ENCODE peak calls at places on chromosomes 4 and X, in eight cellular contexts. M, X, Y, O, B, K, C and D are unnamed samples.

GRCh38 chr4:122152699-122153328 is 683 bp downstream of the BLTP1 start:
- DNase-seq in Y (peak), K (no peak), C (peak), O (no peak), B (peak), X (no peak), M (peak), D (peak)

GRCh38 chr4:147943159-147943638 is 211.3 kb downstream of the ARHGAP10 start:
- DNase-seq in Y (peak), X (no peak), K (no peak), C (no peak), B (no peak), O (no peak), M (no peak), D (no peak)

GRCh38 chr4:52051213-52051614 is at the start of gene SPATA18:
- DNase-seq in M (no peak), K (no peak), C (no peak), O (no peak), X (no peak), B (no peak), Y (no peak), D (no peak)

GRCh38 chr4:185730849-185731608 is 81.0 kb downstream of the SORBS2 start:
- DNase-seq in K (no peak), X (no peak), B (no peak), O (no peak), Y (no peak), C (no peak), M (no peak), D (no peak)

GRCh38 chr4:168666531-168666930 is 169.7 kb downstream of the PALLD start:
- DNase-seq in X (no peak), K (no peak), M (no peak), O (no peak), C (no peak), Y (no peak), B (no peak), D (no peak)

GRCh38 chr4:77566148-77566547 is 39.5 kb upstream of the CXCL13 start:
- DNase-seq in Y (no peak), K (no peak), O (no peak), X (no peak), C (no peak), B (no peak), M (no peak), D (no peak)

GRCh38 chrX:72121381-72121780 is 10.3 kb downstream of the RTL5 start:
- DNase-seq in C (no peak), X (peak), M (peak), O (no peak), B (peak), K (no peak), Y (peak), D (peak)

GRCh38 chrX:153933751-153934472 is 925 bp downstream of the NAA10 start:
- DNase-seq in M (no peak), X (no peak), Y (no peak), B (no peak), K (no peak), C (no peak), O (no peak), D (no peak)

GRCh38 chrX:111337067-111337466 is 66.8 kb upstream of the CAPN6 start:
- DNase-seq in K (no peak), O (no peak), Y (no peak), M (no peak), X (no peak), B (no peak), C (no peak), D (no peak)

GRCh38 chr4:44157611-44158277 is 290.9 kb downstream of the KCTD8 start:
- DNase-seq in K (no peak), O (no peak), B (no peak), Y (no peak), C (no peak), X (no peak), M (no peak), D (peak)

GRCh38 chr4:164204434-164204833 is 549.5 kb upstream of the SMIM31 start:
- DNase-seq in O (no peak), K (no peak), Y (no peak), X (no peak), C (no peak), M (no peak), B (no peak), D (no peak)

GRCh38 chrX:78118628-78119027 is 14.6 kb downstream of the PGK1 start:
- DNase-seq in C (no peak), O (no peak), M (no peak), Y (no peak), B (no peak), X (no peak), K (no peak), D (no peak)

GRCh38 chrX:101091817-101092216 is 6.2 kb upstream of the CENPI start:
- DNase-seq in O (no peak), X (no peak), B (no peak), M (no peak), C (no peak), Y (no peak), K (no peak), D (no peak)

GRCh38 chr4:141223418-141223817 is 2.7 kb downstream of the ZNF330 start:
- DNase-seq in C (no peak), X (no peak), O (no peak), M (no peak), K (no peak), B (no peak), Y (no peak), D (no peak)

GRCh38 chrX:3449287-3449686 is 102.8 kb upstream of the MXRA5 start:
- DNase-seq in K (no peak), O (no peak), B (no peak), Y (no peak), X (no peak), C (no peak), M (no peak), D (no peak)

GRCh38 chrX:120213438-120214265 is 37.0 kb upstream of the ZBTB33 start:
- DNase-seq in B (peak), O (peak), X (peak), K (peak), M (peak), Y (peak), C (peak), D (peak)

GRCh38 chr4:65383589-65384305 is 286.5 kb downstream of the EPHA5 start:
- DNase-seq in C (no peak), K (no peak), X (no peak), M (no peak), O (no peak), Y (no peak), B (no peak), D (no peak)

GRCh38 chr4:176321589-176321988 is 1.8 kb downstream of the SPCS3 start:
- DNase-seq in B (no peak), M (no peak), K (no peak), X (no peak), Y (no peak), O (no peak), C (no peak), D (no peak)

GRCh38 chrX:118226060-118226428 is 109.4 kb upstream of the KLHL13 start:
- DNase-seq in M (no peak), Y (no peak), X (no peak), C (peak), B (peak), K (no peak), O (no peak), D (peak)

GRCh38 chr4:142556613-142557012 is 289.5 kb downstream of the INPP4B start:
- DNase-seq in Y (no peak), B (no peak), C (no peak), M (no peak), K (no peak), X (no peak), O (no peak), D (no peak)

GRCh38 chr4:153362184-153362583 is 17.7 kb downstream of the MND1 start:
- DNase-seq in O (no peak), K (no peak), B (no peak), M (no peak), C (no peak), Y (no peak), X (no peak), D (no peak)

GRCh38 chr4:21656832-21657231 is 291.7 kb downstream of the KCNIP4 start:
- DNase-seq in Y (no peak), X (peak), C (no peak), K (no peak), M (no peak), O (no peak), B (no peak), D (no peak)

GRCh38 chr4:7358100-7358735 is 76.5 kb downstream of the PSAPL1 start:
- DNase-seq in Y (no peak), X (peak), B (peak), O (no peak), K (no peak), C (no peak), M (peak), D (peak)

GRCh38 chrX:66039916-66040315 is at the start of gene VSIG4:
- DNase-seq in B (no peak), M (no peak), C (no peak), X (no peak), O (no peak), Y (no peak), K (no peak), D (no peak)